ENCODE peak calls at places on chromosome 19, in five cellular contexts. One of them, this sample, is unnamed.

GRCh38 chr19:37565370-37565669 is 29.3 kb downstream of the ZNF571 start:
- DNase-seq in endothelial cell: no peak
- DNase-seq in RWPE1: no peak
- DNase-seq in brain microvascular endothelial cell: no peak
- DNase-seq in GM13976: no peak
- DNase-seq in this sample: no peak

GRCh38 chr19:33344210-33344609 is 29.3 kb upstream of the CEBPG start:
- DNase-seq in endothelial cell: peak
- DNase-seq in RWPE1: no peak
- DNase-seq in brain microvascular endothelial cell: no peak
- DNase-seq in GM13976: no peak
- DNase-seq in this sample: no peak

GRCh38 chr19:36488118-36488815 is 1.1 kb downstream of the ZNF566 start:
- DNase-seq in endothelial cell: no peak
- DNase-seq in RWPE1: no peak
- DNase-seq in brain microvascular endothelial cell: no peak
- DNase-seq in GM13976: no peak
- DNase-seq in this sample: no peak

GRCh38 chr19:10961073-10961762 is 388 bp downstream of the SMARCA4 start:
- DNase-seq in endothelial cell: peak
- DNase-seq in RWPE1: peak
- DNase-seq in brain microvascular endothelial cell: peak
- DNase-seq in GM13976: peak
- DNase-seq in this sample: peak

GRCh38 chr19:41299046-41299754 is 10.8 kb upstream of the CCDC97 start:
- DNase-seq in endothelial cell: no peak
- DNase-seq in RWPE1: no peak
- DNase-seq in brain microvascular endothelial cell: no peak
- DNase-seq in GM13976: no peak
- DNase-seq in this sample: no peak

GRCh38 chr19:6362351-6362801 is 1.0 kb downstream of the CLPP start:
- DNase-seq in endothelial cell: no peak
- DNase-seq in RWPE1: no peak
- DNase-seq in brain microvascular endothelial cell: no peak
- DNase-seq in GM13976: no peak
- DNase-seq in this sample: peak

GRCh38 chr19:48665786-48666185 is 7.0 kb downstream of the NTN5 start:
- DNase-seq in endothelial cell: no peak
- DNase-seq in RWPE1: no peak
- DNase-seq in brain microvascular endothelial cell: no peak
- DNase-seq in GM13976: no peak
- DNase-seq in this sample: no peak

GRCh38 chr19:50644315-50644915 is 4.7 kb upstream of the SYT3 start:
- DNase-seq in endothelial cell: no peak
- DNase-seq in RWPE1: no peak
- DNase-seq in brain microvascular endothelial cell: no peak
- DNase-seq in GM13976: no peak
- DNase-seq in this sample: no peak

GRCh38 chr19:19217110-19217509 is 5.4 kb downstream of the NCAN start:
- DNase-seq in endothelial cell: no peak
- DNase-seq in RWPE1: no peak
- DNase-seq in brain microvascular endothelial cell: peak
- DNase-seq in GM13976: no peak
- DNase-seq in this sample: no peak

GRCh38 chr19:18156841-18157464 is 4.0 kb downstream of the PIK3R2 start:
- DNase-seq in endothelial cell: no peak
- DNase-seq in RWPE1: peak
- DNase-seq in brain microvascular endothelial cell: peak
- DNase-seq in GM13976: no peak
- DNase-seq in this sample: no peak

GRCh38 chr19:34313188-34313587 is 51.8 kb upstream of the GPI start:
- DNase-seq in endothelial cell: no peak
- DNase-seq in RWPE1: peak
- DNase-seq in brain microvascular endothelial cell: peak
- DNase-seq in GM13976: no peak
- DNase-seq in this sample: no peak

GRCh38 chr19:28169168-28169862 is 1043.6 kb downstream of the UQCRFS1 start:
- DNase-seq in endothelial cell: no peak
- DNase-seq in RWPE1: no peak
- DNase-seq in brain microvascular endothelial cell: no peak
- DNase-seq in GM13976: no peak
- DNase-seq in this sample: no peak

GRCh38 chr19:2046046-2046907 is 4.8 kb downstream of the MKNK2 start:
- DNase-seq in endothelial cell: no peak
- DNase-seq in RWPE1: no peak
- DNase-seq in brain microvascular endothelial cell: no peak
- DNase-seq in GM13976: no peak
- DNase-seq in this sample: no peak

GRCh38 chr19:19176950-19177349 is 6.9 kb upstream of the MEF2B start:
- DNase-seq in endothelial cell: no peak
- DNase-seq in RWPE1: no peak
- DNase-seq in brain microvascular endothelial cell: no peak
- DNase-seq in GM13976: no peak
- DNase-seq in this sample: no peak

GRCh38 chr19:6199240-6199983 is 63.9 kb downstream of the ACSBG2 start:
- DNase-seq in endothelial cell: peak
- DNase-seq in RWPE1: peak
- DNase-seq in brain microvascular endothelial cell: peak
- DNase-seq in GM13976: peak
- DNase-seq in this sample: peak

GRCh38 chr19:33175886-33176669 is 18.1 kb upstream of the LRP3 start:
- DNase-seq in endothelial cell: no peak
- DNase-seq in RWPE1: peak
- DNase-seq in brain microvascular endothelial cell: no peak
- DNase-seq in GM13976: no peak
- DNase-seq in this sample: peak

GRCh38 chr19:49847731-49848696 is 2.9 kb upstream of the PTOV1 start:
- DNase-seq in endothelial cell: no peak
- DNase-seq in RWPE1: peak
- DNase-seq in brain microvascular endothelial cell: peak
- DNase-seq in GM13976: no peak
- DNase-seq in this sample: no peak

GRCh38 chr19:40702337-40703012 is 12.0 kb upstream of the NUMBL start:
- DNase-seq in endothelial cell: peak
- DNase-seq in RWPE1: no peak
- DNase-seq in brain microvascular endothelial cell: no peak
- DNase-seq in GM13976: no peak
- DNase-seq in this sample: no peak

GRCh38 chr19:40219721-40220276 is 1.6 kb upstream of the TTC9B start:
- DNase-seq in endothelial cell: no peak
- DNase-seq in RWPE1: peak
- DNase-seq in brain microvascular endothelial cell: peak
- DNase-seq in GM13976: no peak
- DNase-seq in this sample: no peak

GRCh38 chr19:925912-926594 is at the start of gene ARID3A:
- DNase-seq in endothelial cell: peak
- DNase-seq in RWPE1: peak
- DNase-seq in brain microvascular endothelial cell: no peak
- DNase-seq in GM13976: peak
- DNase-seq in this sample: peak

GRCh38 chr19:927044-927706 is 1.3 kb downstream of the ARID3A start:
- DNase-seq in endothelial cell: peak
- DNase-seq in RWPE1: no peak
- DNase-seq in brain microvascular endothelial cell: no peak
- DNase-seq in GM13976: peak
- DNase-seq in this sample: peak

GRCh38 chr19:927707-928401 is 2.0 kb downstream of the ARID3A start:
- DNase-seq in endothelial cell: no peak
- DNase-seq in RWPE1: no peak
- DNase-seq in brain microvascular endothelial cell: no peak
- DNase-seq in GM13976: no peak
- DNase-seq in this sample: no peak

GRCh38 chr19:925087-925911 is 536 bp upstream of the ARID3A start:
- DNase-seq in endothelial cell: peak
- DNase-seq in RWPE1: peak
- DNase-seq in brain microvascular endothelial cell: peak
- DNase-seq in GM13976: peak
- DNase-seq in this sample: peak

DNA sequence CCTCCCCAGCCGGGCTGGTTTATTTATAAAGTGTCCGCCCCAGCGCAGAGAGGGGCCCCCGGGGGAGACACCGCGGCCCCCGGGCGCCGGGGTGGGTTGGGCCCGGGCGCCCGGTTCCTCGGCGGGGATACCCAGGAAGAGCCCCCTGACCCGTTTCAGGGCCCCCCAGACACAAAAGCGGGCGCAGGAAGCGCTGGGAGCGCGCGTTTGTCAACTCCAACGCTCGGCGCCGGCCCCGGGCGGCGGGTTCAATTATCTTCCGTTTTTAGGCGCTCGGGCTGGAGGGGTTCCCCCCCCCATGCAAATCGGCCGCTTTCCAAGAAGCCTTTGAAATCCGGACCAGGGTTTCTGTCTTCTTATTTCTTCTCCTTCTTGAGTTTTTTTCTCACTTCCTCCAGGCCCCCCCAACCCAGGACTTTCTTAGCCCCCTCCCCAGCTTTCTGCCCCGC is 784 bp downstream of the ARID3A start:
- DNase-seq in endothelial cell: no peak
- DNase-seq in RWPE1: peak
- DNase-seq in brain microvascular endothelial cell: peak
- DNase-seq in GM13976: peak
- DNase-seq in this sample: peak
- TF ChIP-seq CTCF in endothelial cell: no peak
- TF ChIP-seq CTCF in RWPE1: no peak
- TF ChIP-seq CTCF in brain microvascular endothelial cell: no peak
- TF ChIP-seq CTCF in GM13976: no peak
- TF ChIP-seq CTCF in this sample: no peak

GRCh38 chr19:8530061-8530679 is 16.2 kb upstream of the ZNF414 start:
- DNase-seq in endothelial cell: no peak
- DNase-seq in RWPE1: no peak
- DNase-seq in brain microvascular endothelial cell: no peak
- DNase-seq in GM13976: no peak
- DNase-seq in this sample: no peak

GRCh38 chr19:8531470-8531869 is 17.5 kb upstream of the ZNF414 start:
- DNase-seq in endothelial cell: no peak
- DNase-seq in RWPE1: no peak
- DNase-seq in brain microvascular endothelial cell: no peak
- DNase-seq in GM13976: no peak
- DNase-seq in this sample: no peak

GRCh38 chr19:8528500-8528899 is 14.5 kb upstream of the ZNF414 start:
- DNase-seq in endothelial cell: no peak
- DNase-seq in RWPE1: no peak
- DNase-seq in brain microvascular endothelial cell: no peak
- DNase-seq in GM13976: no peak
- DNase-seq in this sample: no peak

GRCh38 chr19:8529369-8530006 is 15.5 kb upstream of the ZNF414 start:
- DNase-seq in endothelial cell: no peak
- DNase-seq in RWPE1: no peak
- DNase-seq in brain microvascular endothelial cell: no peak
- DNase-seq in GM13976: no peak
- DNase-seq in this sample: no peak

GRCh38 chr19:8532170-8532569 is 18.2 kb upstream of the ZNF414 start:
- DNase-seq in endothelial cell: no peak
- DNase-seq in RWPE1: no peak
- DNase-seq in brain microvascular endothelial cell: no peak
- DNase-seq in GM13976: no peak
- DNase-seq in this sample: no peak
- TF ChIP-seq CTCF in endothelial cell: no peak
- TF ChIP-seq CTCF in RWPE1: no peak
- TF ChIP-seq CTCF in brain microvascular endothelial cell: no peak
- TF ChIP-seq CTCF in GM13976: no peak
- TF ChIP-seq CTCF in this sample: no peak

GRCh38 chr19:55618426-55618825 is 5.9 kb downstream of the ZNF784 start:
- DNase-seq in endothelial cell: no peak
- DNase-seq in RWPE1: no peak
- DNase-seq in brain microvascular endothelial cell: no peak
- DNase-seq in GM13976: no peak
- DNase-seq in this sample: no peak

GRCh38 chr19:55619264-55619663 is 5.1 kb downstream of the ZNF784 start:
- DNase-seq in endothelial cell: no peak
- DNase-seq in RWPE1: no peak
- DNase-seq in brain microvascular endothelial cell: no peak
- DNase-seq in GM13976: no peak
- DNase-seq in this sample: no peak

GRCh38 chr19:55615553-55616394 is 8.6 kb downstream of the ZNF784 start:
- DNase-seq in endothelial cell: no peak
- DNase-seq in RWPE1: no peak
- DNase-seq in brain microvascular endothelial cell: no peak
- DNase-seq in GM13976: no peak
- DNase-seq in this sample: no peak

GRCh38 chr19:55616395-55616875 is 7.9 kb downstream of the ZNF784 start:
- DNase-seq in endothelial cell: no peak
- DNase-seq in RWPE1: no peak
- DNase-seq in brain microvascular endothelial cell: no peak
- DNase-seq in GM13976: no peak
- DNase-seq in this sample: no peak

DNA sequence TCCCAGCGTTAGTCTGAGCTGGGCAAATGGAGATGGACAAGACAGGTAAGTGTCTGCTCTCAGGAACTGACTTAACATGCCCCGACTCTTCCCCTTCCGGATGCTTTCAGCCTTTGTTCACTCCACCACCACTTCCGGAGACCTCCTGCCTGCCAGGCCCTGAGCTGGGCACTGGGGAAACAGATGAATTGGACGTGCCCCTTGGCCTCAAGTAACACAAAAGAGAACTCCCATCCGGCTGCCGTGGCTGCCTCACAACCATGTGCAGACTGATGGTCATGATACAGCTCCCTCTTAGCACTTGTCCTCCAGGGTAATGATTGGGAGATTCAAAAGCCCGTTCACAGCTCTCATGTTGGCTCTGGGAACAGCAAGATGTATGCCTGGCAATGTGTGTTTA is 6.9 kb downstream of the ZNF784 start:
- DNase-seq in endothelial cell: no peak
- DNase-seq in RWPE1: no peak
- DNase-seq in brain microvascular endothelial cell: no peak
- DNase-seq in GM13976: no peak
- DNase-seq in this sample: no peak
- TF ChIP-seq CTCF in endothelial cell: no peak
- TF ChIP-seq CTCF in RWPE1: no peak
- TF ChIP-seq CTCF in brain microvascular endothelial cell: no peak
- TF ChIP-seq CTCF in GM13976: no peak
- TF ChIP-seq CTCF in this sample: no peak

DNA sequence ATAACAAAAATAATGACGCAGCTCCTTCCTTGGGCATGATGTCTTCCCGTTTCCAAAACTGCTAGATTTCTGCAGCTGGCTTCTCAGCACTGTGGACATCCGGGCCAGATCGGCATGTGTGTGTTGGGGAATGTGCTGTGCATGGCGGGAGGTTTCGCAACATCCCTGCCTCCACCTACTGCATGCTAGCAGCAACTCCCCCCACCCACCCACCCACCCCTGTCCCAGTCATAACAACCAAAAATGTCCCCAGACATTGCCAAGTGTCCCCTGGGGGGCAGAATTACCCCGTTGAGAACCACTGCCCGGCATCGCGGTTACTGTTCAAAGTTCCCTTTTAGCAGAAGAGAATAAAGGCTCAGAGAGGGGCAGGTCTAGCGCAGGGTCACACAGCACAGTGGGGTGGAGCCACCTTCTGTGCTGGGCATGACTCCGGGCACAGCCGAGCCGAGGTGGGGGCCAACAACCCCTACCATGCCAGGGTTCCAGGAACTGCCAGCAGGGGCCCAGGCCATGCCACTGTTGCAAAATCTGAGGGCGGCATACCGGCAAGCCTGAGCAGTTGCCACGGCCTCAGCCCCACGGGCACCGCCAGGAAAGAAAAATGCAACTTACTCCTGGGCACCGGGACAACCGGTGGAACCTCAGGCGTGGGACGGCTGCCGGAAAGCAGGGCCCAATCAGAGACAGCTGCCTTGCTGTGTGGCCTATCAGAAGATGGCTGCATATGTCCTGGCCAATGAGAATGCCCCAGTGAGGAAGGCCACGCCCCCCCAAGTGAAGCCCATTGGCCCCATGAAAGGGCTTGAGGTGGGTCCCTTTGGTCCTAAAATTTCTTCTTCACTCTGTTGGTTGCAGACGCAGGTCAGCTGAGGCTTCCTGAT is 22.5 kb upstream of the NFIC start:
- DNase-seq in endothelial cell: no peak
- DNase-seq in RWPE1: peak
- DNase-seq in brain microvascular endothelial cell: peak
- DNase-seq in GM13976: peak
- DNase-seq in this sample: peak
- TF ChIP-seq CTCF in endothelial cell: no peak
- TF ChIP-seq CTCF in RWPE1: no peak
- TF ChIP-seq CTCF in brain microvascular endothelial cell: no peak
- TF ChIP-seq CTCF in GM13976: no peak
- TF ChIP-seq CTCF in this sample: peak

This sample was measured in GM13977.